ENCODE peak calls at places on chromosomes 5 and 9, in six cellular contexts. H is foreskin fibroblast, O is HL-60, F is OCI-LY7, N is upper lobe of left lung, V is cardiac muscle cell. R is an unnamed sample.

GRCh38 chr5:95697781-95698681 is 15.2 kb upstream of the SPATA9 start:
- DNase-seq in H (no peak), O (no peak), F (no peak), N (no peak), V (no peak), R (no peak)

GRCh38 chr5:31983851-31984250 is 190.3 kb downstream of the GOLPH3 start:
- DNase-seq in H (no peak), O (no peak), F (no peak), N (no peak), V (no peak), R (no peak)

GRCh38 chr5:115842952-115843351 is 1.2 kb downstream of the AP3S1 start:
- DNase-seq in H (no peak), O (no peak), F (peak; percentile 18), N (no peak), V (no peak), R (no peak)

GRCh38 chr5:102921341-102922047 is 166.4 kb downstream of the PAM start:
- DNase-seq in H (no peak), O (no peak), F (no peak), N (no peak), V (no peak), R (no peak)

GRCh38 chr5:179385892-179386291 is 40.6 kb upstream of the ADAMTS2 start:
- DNase-seq in H (no peak), O (no peak), F (no peak), N (no peak), V (no peak), R (no peak)

GRCh38 chr5:90293931-90294330 is 115.6 kb downstream of the CETN3 start:
- DNase-seq in H (peak; percentile 18), O (no peak), F (no peak), N (no peak), V (peak; percentile 86), R (no peak)

GRCh38 chr5:153775923-153776322 is 262.8 kb downstream of the FAM114A2 start:
- DNase-seq in H (no peak), O (no peak), F (no peak), N (no peak), V (no peak), R (no peak)

GRCh38 chr5:41094871-41095270 is 23.7 kb upstream of the MROH2B start:
- DNase-seq in H (no peak), O (no peak), F (peak; percentile 14), N (no peak), V (peak; percentile 51), R (no peak)

GRCh38 chr9:99011161-99011709 is 67.5 kb downstream of the COL15A1 start:
- DNase-seq in H (no peak), O (no peak), F (peak; percentile 61), N (no peak), V (peak; percentile 27), R (no peak)

GRCh38 chr5:43190755-43191603 is 1.0 kb upstream of the NIM1K start:
- DNase-seq in H (peak; percentile 32), O (no peak), F (no peak), N (no peak), V (peak; percentile 60), R (no peak)

GRCh38 chr9:114919611-114920010 is 10.8 kb downstream of the TNFSF8 start:
- DNase-seq in H (no peak), O (no peak), F (no peak), N (no peak), V (no peak), R (no peak)

GRCh38 chr9:99050292-99050911 is 54.5 kb upstream of the TGFBR1 start:
- DNase-seq in H (peak; percentile 25), O (no peak), F (no peak), N (no peak), V (no peak), R (no peak)

GRCh38 chr9:135020481-135021392 is 66.7 kb upstream of the OLFM1 start:
- DNase-seq in H (no peak), O (no peak), F (no peak), N (no peak), V (no peak), R (no peak)

GRCh38 chr9:70601000-70601929 is 186.8 kb upstream of the KLF9 start:
- DNase-seq in H (peak; percentile 98), O (no peak), F (no peak), N (peak; percentile 91), V (peak; percentile 100), R (no peak)

GRCh38 chr5:144467795-144468194 is 297.1 kb downstream of the KCTD16 start:
- DNase-seq in H (no peak), O (no peak), F (no peak), N (no peak), V (peak; percentile 46), R (no peak)

GRCh38 chr9:3246231-3246630 is 279.6 kb downstream of the RFX3 start:
- DNase-seq in H (no peak), O (no peak), F (no peak), N (no peak), V (no peak), R (no peak)

GRCh38 chr5:151483647-151484046 is 36.2 kb downstream of the SLC36A1 start:
- DNase-seq in H (no peak), O (peak; percentile 58), F (no peak), N (no peak), V (no peak), R (no peak)

GRCh38 chr5:5183192-5183699 is 43.1 kb downstream of the ADAMTS16 start:
- DNase-seq in H (no peak), O (no peak), F (no peak), N (no peak), V (no peak), R (no peak)

GRCh38 chr5:125227333-125228075 is 481.1 kb upstream of the ZNF608 start:
- DNase-seq in H (peak; percentile 8), O (no peak), F (peak; percentile 44), N (no peak), V (peak; percentile 48), R (no peak)

GRCh38 chr9:131677051-131677444 is 62.8 kb downstream of the RAPGEF1 start:
- DNase-seq in H (no peak), O (no peak), F (no peak), N (no peak), V (peak; percentile 44), R (no peak)
- H3K4me3 ChIP-seq in H (no peak overlapping the region), O (no peak overlapping the region), F (peak overlapping the region; percentile 76), N (no peak overlapping the region), V (no peak overlapping the region), R (peak overlapping the region; percentile 66)

GRCh38 chr9:113519401-113520108 is 56.0 kb downstream of the RGS3 start:
- DNase-seq in H (no peak), O (no peak), F (no peak), N (no peak), V (no peak), R (no peak)
- TF ChIP-seq CTCF in H (no peak), O (no peak), F (no peak), N (no peak), V (no peak), R (no peak)

GRCh38 chr5:160165137-160166068 is 46.2 kb upstream of the PWWP2A start:
- DNase-seq in H (peak; percentile 98), O (no peak), F (no peak), N (peak; percentile 89), V (peak; percentile 99), R (no peak)

GRCh38 chr5:160167623-160168165 is 48.4 kb upstream of the PWWP2A start:
- DNase-seq in H (no peak), O (no peak), F (no peak), N (no peak), V (no peak), R (no peak)

GRCh38 chr5:160169326-160169725 is 50.1 kb upstream of the PWWP2A start:
- DNase-seq in H (peak; percentile 80), O (no peak), F (no peak), N (no peak), V (peak; percentile 91), R (no peak)

GRCh38 chr5:160166069-160166972 is 47.1 kb upstream of the PWWP2A start:
- DNase-seq in H (no peak), O (no peak), F (no peak), N (no peak), V (no peak), R (no peak)

GRCh38 chr5:160166973-160167622 is 47.8 kb upstream of the PWWP2A start:
- DNase-seq in H (no peak), O (no peak), F (no peak), N (no peak), V (no peak), R (no peak)
- H3K4me3 ChIP-seq in H (no peak overlapping the region), O (no peak overlapping the region), F (no peak overlapping the region), N (no peak overlapping the region), V (no peak overlapping the region), R (no peak overlapping the region)

GRCh38 chr5:157518963-157519362 is 56.6 kb downstream of the ADAM19 start:
- DNase-seq in H (no peak), O (no peak), F (no peak), N (no peak), V (no peak), R (no peak)

GRCh38 chr5:157519579-157520253 is 55.9 kb downstream of the ADAM19 start:
- DNase-seq in H (no peak), O (no peak), F (no peak), N (no peak), V (no peak), R (no peak)

GRCh38 chr5:157521704-157522029 is 53.9 kb downstream of the ADAM19 start:
- DNase-seq in H (no peak), O (no peak), F (no peak), N (no peak), V (no peak), R (no peak)

GRCh38 chr5:157523976-157524375 is 51.6 kb downstream of the ADAM19 start:
- DNase-seq in H (no peak), O (no peak), F (no peak), N (no peak), V (no peak), R (no peak)

DNA sequence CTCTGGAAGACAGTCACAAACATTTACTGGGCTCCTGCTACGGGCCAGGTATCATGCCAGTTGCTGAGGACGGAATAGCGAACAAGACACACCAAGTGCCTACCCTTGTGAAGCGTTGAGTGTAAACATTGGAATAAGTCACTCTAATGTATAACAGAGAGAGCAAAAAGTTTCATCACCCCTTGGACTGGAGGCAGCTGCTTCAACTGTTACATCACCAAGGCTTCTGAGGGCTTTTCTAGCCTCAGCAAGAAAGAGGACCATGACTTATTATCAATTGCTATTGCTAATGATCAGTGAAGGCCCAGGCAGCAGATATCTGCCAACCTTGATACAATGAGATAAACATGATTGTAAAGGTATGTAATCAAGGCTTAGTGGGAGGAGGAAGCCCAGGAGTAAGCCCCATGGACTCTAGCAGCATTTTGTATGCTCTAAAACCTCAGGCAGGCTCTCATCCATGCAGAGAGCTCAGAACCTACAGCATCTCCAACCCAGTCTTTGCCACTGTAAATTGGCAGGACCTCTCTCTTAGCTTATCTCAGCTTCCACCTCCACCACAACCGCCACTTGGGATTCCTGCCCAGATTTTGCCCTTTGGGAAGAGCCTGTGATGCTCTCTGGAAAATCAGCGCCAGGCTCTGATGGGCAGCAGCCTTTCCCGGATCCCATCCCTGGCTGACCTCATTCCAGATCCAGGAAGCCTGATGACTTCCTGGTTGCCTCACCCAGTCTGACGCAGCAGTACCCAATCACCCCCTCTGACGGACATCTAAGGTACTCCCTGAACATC is 54.5 kb downstream of the ADAM19 start:
- DNase-seq in H (no peak), O (no peak), F (no peak), N (no peak), V (peak; percentile 90), R (no peak)
- TF ChIP-seq CTCF in H (no peak), O (no peak), F (no peak), N (no peak), V (peak; percentile 56), R (no peak)

GRCh38 chr9:19048966-19049871 is at the start of gene RRAGA:
- DNase-seq in H (peak; percentile 94), O (peak; percentile 71), F (peak; percentile 97), N (peak; percentile 99), V (peak; percentile 98), R (peak; percentile 92)
- H3K4me3 ChIP-seq in H (peak within 1 kb of the TSS; percentile 95), O (peak within 1 kb of the TSS; percentile 74), F (peak within 1 kb of the TSS; percentile 78), N (peak within 1 kb of the TSS; percentile 68), V (peak within 1 kb of the TSS; percentile 62), R (peak within 1 kb of the TSS; percentile 58)